ENCODE peak calls at places on chromosomes 11 and 22, in ten cellular contexts. W is caudate nucleus, I is aorta, B is endothelial cell of umbilical vein, F is tibial artery, T is dorsolateral prefrontal cortex, A is cardiac muscle cell, X is A549, K is thoracic aorta, J is gastrocnemius medialis. S is an unnamed sample.

GRCh38 chr11:85923455-85923854 is 68.3 kb downstream of the CCDC83 start:
- DNase-seq in J (no peak), I (no peak), W (no peak), A (no peak), X (no peak), T (no peak), B (no peak), F (no peak), K (no peak), S (no peak)

GRCh38 chr22:30866811-30867271 is 101.7 kb downstream of the MORC2 start:
- DNase-seq in K (no peak), J (no peak), B (peak), A (no peak), T (no peak), I (peak), X (peak), F (peak), W (no peak), S (no peak)

GRCh38 chr22:36387664-36387913 is 178 bp downstream of the MYH9 start:
- DNase-seq in X (no peak), T (no peak), I (no peak), F (no peak), A (no peak), J (no peak), W (no peak), B (no peak), K (no peak), S (no peak)

GRCh38 chr11:75263944-75264349 is 23.4 kb downstream of the TPBGL start:
- DNase-seq in W (no peak), F (peak), I (no peak), T (peak), J (no peak), X (no peak), A (no peak), K (no peak), B (peak), S (no peak)

GRCh38 chr11:15911377-15912044 is 444.8 kb downstream of the SOX6 start:
- DNase-seq in J (peak), W (no peak), F (peak), K (no peak), X (no peak), A (peak), T (peak), B (peak), I (no peak), S (no peak)

GRCh38 chr11:123707206-123707605 is 34.3 kb downstream of the ZNF202 start:
- DNase-seq in F (no peak), T (no peak), K (no peak), J (no peak), I (no peak), W (no peak), X (no peak), A (no peak), B (no peak), S (no peak)

GRCh38 chr11:114416441-114416928 is 16.0 kb downstream of the RBM7 start:
- DNase-seq in B (no peak), X (no peak), F (no peak), W (no peak), K (no peak), I (no peak), T (no peak), J (no peak), A (no peak), S (peak)

GRCh38 chr22:48459259-48459658 is 1368.4 kb downstream of the BRD1 start:
- DNase-seq in B (no peak), I (peak), F (no peak), J (no peak), T (no peak), A (no peak), W (no peak), K (no peak), X (no peak), S (no peak)

GRCh38 chr11:125871391-125872137 is 15.9 kb upstream of the HYLS1 start:
- DNase-seq in W (peak), A (peak), J (no peak), B (peak), K (no peak), F (no peak), X (peak), I (no peak), T (no peak), S (no peak)

GRCh38 chr11:10019906-10020682 is 273.9 kb downstream of the SBF2 start:
- DNase-seq in K (no peak), J (peak), X (no peak), A (peak), W (no peak), T (no peak), F (no peak), I (no peak), B (peak), S (no peak)

GRCh38 chr11:1674194-1674878 is 22.7 kb upstream of the KRTAP5-6 start:
- DNase-seq in B (no peak), J (no peak), F (no peak), W (no peak), X (no peak), K (no peak), T (no peak), I (no peak), A (no peak), S (no peak)

GRCh38 chr11:66160709-66161108 is 90.6 kb downstream of the PACS1 start:
- DNase-seq in B (no peak), T (no peak), I (no peak), X (no peak), W (no peak), J (no peak), K (no peak), A (no peak), F (no peak), S (no peak)

GRCh38 chr22:29456211-29456671 is 17.9 kb downstream of the RFPL1 start:
- DNase-seq in J (no peak), K (no peak), X (no peak), A (no peak), B (no peak), I (peak), W (no peak), T (peak), F (peak), S (no peak)

GRCh38 chr11:124446926-124447325 is 1.4 kb upstream of the OR8B8 start:
- DNase-seq in W (no peak), A (no peak), X (no peak), K (no peak), F (no peak), J (no peak), B (no peak), T (no peak), I (no peak), S (no peak)

GRCh38 chr11:43360361-43361032 is 1.8 kb downstream of the TTC17 start:
- DNase-seq in J (no peak), A (peak), X (no peak), W (no peak), T (no peak), I (no peak), K (no peak), F (no peak), B (no peak), S (no peak)

GRCh38 chr11:93775289-93775688 is 8.8 kb upstream of the MED17 start:
- DNase-seq in J (no peak), K (no peak), I (no peak), B (peak), W (no peak), F (no peak), X (no peak), A (peak), T (no peak), S (no peak)

GRCh38 chr11:103994111-103994510 is 42.3 kb upstream of the DDI1 start:
- DNase-seq in X (no peak), A (no peak), K (no peak), W (no peak), F (no peak), T (no peak), I (no peak), B (no peak), J (no peak), S (no peak)
- H3K27ac ChIP-seq in X (no peak), A (no peak), K (no peak), W (no peak), F (no peak), T (no peak), I (no peak), B (no peak), J (no peak), S (no peak)

DNA sequence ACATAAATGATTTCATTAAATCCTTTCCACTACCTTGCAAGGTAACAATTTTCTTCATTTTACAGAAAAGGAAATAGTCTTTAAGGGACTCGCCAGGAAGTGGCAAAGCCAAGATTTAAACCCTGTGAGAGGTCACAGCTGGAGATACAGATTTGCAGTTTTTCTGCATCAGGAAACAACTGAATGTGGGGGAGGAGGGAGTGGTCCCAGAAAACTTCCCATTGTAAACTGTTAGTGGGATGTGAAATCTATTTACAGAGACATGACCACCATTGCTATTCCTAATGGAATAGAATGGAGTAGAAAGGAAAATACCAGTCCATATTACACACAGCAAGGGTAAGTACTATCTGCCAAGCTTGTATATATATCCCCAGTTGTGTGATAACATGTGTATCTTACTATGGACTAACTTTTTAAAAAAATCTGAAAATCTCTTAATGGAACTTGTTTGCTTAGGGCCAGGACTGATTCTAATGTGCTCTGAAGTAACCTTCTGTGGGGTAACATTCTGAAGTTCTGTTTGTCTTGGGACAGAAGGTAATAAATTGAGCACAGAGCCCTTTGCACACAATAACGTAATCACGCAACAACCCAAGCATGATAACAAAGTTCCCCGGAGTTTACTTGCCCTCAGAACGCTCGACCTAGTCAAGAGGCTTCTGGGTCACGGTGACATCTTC is 10.9 kb upstream of the TSKU start:
- DNase-seq in T (no peak), A (no peak), I (no peak), W (no peak), J (no peak), K (no peak), X (no peak), B (peak), F (no peak), S (no peak)
- H3K27ac ChIP-seq in T (no peak), A (no peak), I (no peak), W (no peak), J (peak), K (peak), X (peak), B (no peak), F (peak), S (no peak)

GRCh38 chr22:44145544-44145943 is 35.2 kb upstream of the PARVG start:
- DNase-seq in F (peak), A (peak), W (no peak), B (no peak), J (no peak), K (no peak), X (no peak), T (no peak), I (peak), S (no peak)

GRCh38 chr22:44143596-44143995 is 37.1 kb upstream of the PARVG start:
- DNase-seq in K (no peak), F (no peak), B (no peak), I (no peak), W (no peak), T (no peak), A (no peak), J (no peak), X (no peak), S (no peak)

GRCh38 chr22:44142421-44143116 is 38.2 kb upstream of the PARVG start:
- DNase-seq in A (no peak), X (no peak), B (no peak), W (no peak), K (no peak), T (no peak), F (no peak), I (no peak), J (no peak), S (no peak)

GRCh38 chr22:44144046-44144569 is 36.6 kb upstream of the PARVG start:
- DNase-seq in B (no peak), W (no peak), T (no peak), I (no peak), J (no peak), A (no peak), X (no peak), F (no peak), K (no peak), S (no peak)

GRCh38 chr22:44143117-44143495 is 37.6 kb upstream of the PARVG start:
- DNase-seq in A (no peak), W (no peak), J (no peak), K (no peak), X (no peak), F (no peak), T (no peak), I (no peak), B (no peak), S (no peak)
- H3K27ac ChIP-seq in A (no peak), W (no peak), J (no peak), K (no peak), X (no peak), F (no peak), T (no peak), I (no peak), B (no peak), S (no peak)

DNA sequence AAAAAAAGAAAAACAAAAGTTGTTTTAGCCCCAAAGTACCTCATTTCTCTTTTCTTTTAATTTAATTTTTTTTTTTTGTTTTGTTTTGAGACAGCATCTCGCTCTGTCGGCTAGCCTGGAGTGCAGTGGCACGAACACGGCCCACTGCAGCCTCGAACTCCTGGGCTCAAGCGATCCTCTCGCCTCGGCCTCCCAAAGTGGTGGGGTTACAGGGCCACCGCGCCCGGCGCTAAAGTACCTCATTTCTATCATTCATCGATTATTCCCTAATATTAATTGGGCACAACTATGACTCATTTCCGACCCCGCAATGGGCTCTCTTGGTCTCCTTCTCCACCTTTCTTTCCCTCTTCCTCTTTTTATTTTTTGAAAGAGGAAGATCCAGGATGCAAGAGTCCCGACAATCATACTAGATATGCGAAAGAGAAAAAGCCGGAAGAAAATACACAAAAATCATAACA is 521 bp upstream of the AIP start:
- DNase-seq in T (no peak), F (peak), J (no peak), B (no peak), K (no peak), I (no peak), X (no peak), A (no peak), W (no peak), S (no peak)
- H3K27ac ChIP-seq in T (peak), F (peak), J (peak), B (peak), K (peak), I (no peak), X (peak), A (no peak), W (peak), S (peak)

GRCh38 chr22:50523458-50523805 is 2.0 kb downstream of the SCO2 start:
- DNase-seq in J (no peak), A (no peak), I (no peak), X (no peak), K (no peak), T (no peak), B (no peak), W (no peak), F (no peak), S (no peak)

GRCh38 chr22:50525104-50525958 is at the start of gene SCO2:
- DNase-seq in F (peak), I (peak), K (peak), B (peak), T (peak), X (peak), A (peak), W (peak), J (peak), S (peak)

GRCh38 chr22:50525991-50526848 is 822 bp upstream of the SCO2 start:
- DNase-seq in B (peak), I (peak), J (no peak), K (no peak), W (no peak), X (peak), F (peak), A (peak), T (peak), S (no peak)

GRCh38 chr22:50523806-50524663 is 1.4 kb downstream of the SCO2 start:
- DNase-seq in F (no peak), J (no peak), K (no peak), T (no peak), A (no peak), W (no peak), X (no peak), B (no peak), I (no peak), S (no peak)

DNA sequence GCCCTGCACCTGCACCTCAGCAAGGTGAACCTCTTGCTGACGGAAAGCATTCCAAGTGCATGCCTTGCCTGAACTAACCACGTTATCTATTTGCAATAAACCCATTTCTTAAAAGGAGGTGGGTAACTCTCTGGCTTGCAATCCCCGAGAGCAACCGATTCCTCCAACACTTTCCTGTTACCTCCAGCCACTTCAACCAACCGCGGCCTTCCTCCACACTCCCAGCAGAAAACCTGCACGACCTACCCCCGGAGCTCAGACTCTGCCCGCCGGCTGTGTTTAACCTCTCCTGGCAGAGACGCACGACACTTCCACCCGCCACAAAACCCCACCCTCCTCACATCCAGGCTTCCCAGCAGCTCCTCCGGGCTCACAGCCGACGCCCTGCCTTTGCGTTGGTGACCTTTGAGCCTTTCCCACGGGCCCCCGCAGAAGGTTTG is 714 bp downstream of the SCO2 start:
- DNase-seq in T (no peak), X (no peak), A (no peak), B (no peak), K (no peak), F (no peak), J (no peak), W (no peak), I (no peak), S (no peak)
- H3K27ac ChIP-seq in T (peak), X (peak), A (peak), B (peak), K (peak), F (peak), J (peak), W (peak), I (no peak), S (peak)

S was measured in epithelial cell of prostate.